ENCODE peak calls at places on chromosomes 11 and 22, in six cellular contexts. One of them, this sample, is unnamed.

GRCh38 chr22:44445731-44446130 is 52.3 kb downstream of the RTL6 start:
- DNase-seq in nucleus accumbens: no peak
- DNase-seq in activated naive CD8-positive, alpha-beta T cell treated with anti-CD3 and anti-CD28 coated beads, Interleukin-2, amount 50 U/mL, for 24 hours: no peak
- DNase-seq in hypothalamus: no peak
- DNase-seq in Daoy: no peak
- DNase-seq in spleen: peak
- DNase-seq in this sample: no peak

GRCh38 chr22:31621507-31622160 is 40.4 kb downstream of the PISD start:
- DNase-seq in nucleus accumbens: no peak
- DNase-seq in activated naive CD8-positive, alpha-beta T cell treated with anti-CD3 and anti-CD28 coated beads, Interleukin-2, amount 50 U/mL, for 24 hours: no peak
- DNase-seq in hypothalamus: no peak
- DNase-seq in Daoy: no peak
- DNase-seq in spleen: no peak
- DNase-seq in this sample: no peak

GRCh38 chr11:45702511-45702910 is 37.1 kb upstream of the CHST1 start:
- DNase-seq in nucleus accumbens: no peak
- DNase-seq in activated naive CD8-positive, alpha-beta T cell treated with anti-CD3 and anti-CD28 coated beads, Interleukin-2, amount 50 U/mL, for 24 hours: no peak
- DNase-seq in hypothalamus: no peak
- DNase-seq in Daoy: no peak
- DNase-seq in spleen: no peak
- DNase-seq in this sample: no peak

GRCh38 chr22:39908737-39909136 is 7.9 kb downstream of the GRAP2 start:
- DNase-seq in nucleus accumbens: no peak
- DNase-seq in activated naive CD8-positive, alpha-beta T cell treated with anti-CD3 and anti-CD28 coated beads, Interleukin-2, amount 50 U/mL, for 24 hours: no peak
- DNase-seq in hypothalamus: no peak
- DNase-seq in Daoy: peak
- DNase-seq in spleen: no peak
- DNase-seq in this sample: no peak

GRCh38 chr11:132101861-132102260 is 731.4 kb downstream of the NTM start:
- DNase-seq in nucleus accumbens: no peak
- DNase-seq in activated naive CD8-positive, alpha-beta T cell treated with anti-CD3 and anti-CD28 coated beads, Interleukin-2, amount 50 U/mL, for 24 hours: no peak
- DNase-seq in hypothalamus: no peak
- DNase-seq in Daoy: no peak
- DNase-seq in spleen: no peak
- DNase-seq in this sample: no peak

GRCh38 chr22:29204617-29205183 is 996 bp upstream of the EMID1 start:
- DNase-seq in nucleus accumbens: no peak
- DNase-seq in activated naive CD8-positive, alpha-beta T cell treated with anti-CD3 and anti-CD28 coated beads, Interleukin-2, amount 50 U/mL, for 24 hours: no peak
- DNase-seq in hypothalamus: no peak
- DNase-seq in Daoy: no peak
- DNase-seq in spleen: no peak
- DNase-seq in this sample: no peak

GRCh38 chr11:84164722-84165121 is 878.6 kb upstream of the CCDC90B start:
- DNase-seq in nucleus accumbens: no peak
- DNase-seq in activated naive CD8-positive, alpha-beta T cell treated with anti-CD3 and anti-CD28 coated beads, Interleukin-2, amount 50 U/mL, for 24 hours: no peak
- DNase-seq in hypothalamus: no peak
- DNase-seq in Daoy: no peak
- DNase-seq in spleen: no peak
- DNase-seq in this sample: no peak

GRCh38 chr11:69044111-69045013 is 4.4 kb upstream of the TPCN2 start:
- DNase-seq in nucleus accumbens: no peak
- DNase-seq in activated naive CD8-positive, alpha-beta T cell treated with anti-CD3 and anti-CD28 coated beads, Interleukin-2, amount 50 U/mL, for 24 hours: peak
- DNase-seq in hypothalamus: peak
- DNase-seq in Daoy: peak
- DNase-seq in spleen: peak
- DNase-seq in this sample: peak

GRCh38 chr11:27392715-27393114 is 29.7 kb upstream of the CCDC34 start:
- DNase-seq in nucleus accumbens: no peak
- DNase-seq in activated naive CD8-positive, alpha-beta T cell treated with anti-CD3 and anti-CD28 coated beads, Interleukin-2, amount 50 U/mL, for 24 hours: no peak
- DNase-seq in hypothalamus: no peak
- DNase-seq in Daoy: peak
- DNase-seq in spleen: no peak
- DNase-seq in this sample: no peak

GRCh38 chr22:41367680-41368542 is 13.8 kb upstream of the TEF start:
- DNase-seq in nucleus accumbens: peak
- DNase-seq in activated naive CD8-positive, alpha-beta T cell treated with anti-CD3 and anti-CD28 coated beads, Interleukin-2, amount 50 U/mL, for 24 hours: no peak
- DNase-seq in hypothalamus: peak
- DNase-seq in Daoy: no peak
- DNase-seq in spleen: no peak
- DNase-seq in this sample: peak

GRCh38 chr11:73308963-73309960 is 1.2 kb downstream of the ARHGEF17 start:
- DNase-seq in nucleus accumbens: no peak
- DNase-seq in activated naive CD8-positive, alpha-beta T cell treated with anti-CD3 and anti-CD28 coated beads, Interleukin-2, amount 50 U/mL, for 24 hours: no peak
- DNase-seq in hypothalamus: no peak
- DNase-seq in Daoy: peak
- DNase-seq in spleen: peak
- DNase-seq in this sample: no peak

GRCh38 chr22:46267431-46268279 is at the start of gene TTC38:
- DNase-seq in nucleus accumbens: peak
- DNase-seq in activated naive CD8-positive, alpha-beta T cell treated with anti-CD3 and anti-CD28 coated beads, Interleukin-2, amount 50 U/mL, for 24 hours: peak
- DNase-seq in hypothalamus: peak
- DNase-seq in Daoy: peak
- DNase-seq in spleen: peak
- DNase-seq in this sample: no peak

GRCh38 chr11:42161886-42162285 is 702.4 kb upstream of the LRRC4C start:
- DNase-seq in nucleus accumbens: no peak
- DNase-seq in activated naive CD8-positive, alpha-beta T cell treated with anti-CD3 and anti-CD28 coated beads, Interleukin-2, amount 50 U/mL, for 24 hours: no peak
- DNase-seq in hypothalamus: no peak
- DNase-seq in Daoy: no peak
- DNase-seq in spleen: no peak
- DNase-seq in this sample: no peak

GRCh38 chr11:61966673-61967176 is 709 bp downstream of the FTH1 start:
- DNase-seq in nucleus accumbens: no peak
- DNase-seq in activated naive CD8-positive, alpha-beta T cell treated with anti-CD3 and anti-CD28 coated beads, Interleukin-2, amount 50 U/mL, for 24 hours: peak
- DNase-seq in hypothalamus: no peak
- DNase-seq in Daoy: peak
- DNase-seq in spleen: peak
- DNase-seq in this sample: no peak

GRCh38 chr11:116610190-116610589 is 162.6 kb downstream of the BUD13 start:
- DNase-seq in nucleus accumbens: no peak
- DNase-seq in activated naive CD8-positive, alpha-beta T cell treated with anti-CD3 and anti-CD28 coated beads, Interleukin-2, amount 50 U/mL, for 24 hours: no peak
- DNase-seq in hypothalamus: no peak
- DNase-seq in Daoy: no peak
- DNase-seq in spleen: no peak
- DNase-seq in this sample: peak

GRCh38 chr11:2581151-2581930 is 118.5 kb downstream of the KCNQ1OT1 start:
- DNase-seq in nucleus accumbens: no peak
- DNase-seq in activated naive CD8-positive, alpha-beta T cell treated with anti-CD3 and anti-CD28 coated beads, Interleukin-2, amount 50 U/mL, for 24 hours: no peak
- DNase-seq in hypothalamus: no peak
- DNase-seq in Daoy: peak
- DNase-seq in spleen: peak
- DNase-seq in this sample: no peak

GRCh38 chr22:31846161-31847115 is 92.6 kb downstream of the DEPDC5 start:
- DNase-seq in nucleus accumbens: no peak
- DNase-seq in activated naive CD8-positive, alpha-beta T cell treated with anti-CD3 and anti-CD28 coated beads, Interleukin-2, amount 50 U/mL, for 24 hours: no peak
- DNase-seq in hypothalamus: no peak
- DNase-seq in Daoy: peak
- DNase-seq in spleen: no peak
- DNase-seq in this sample: no peak

GRCh38 chr11:64850979-64851567 is 6.6 kb upstream of the CDC42BPG start:
- DNase-seq in nucleus accumbens: no peak
- DNase-seq in activated naive CD8-positive, alpha-beta T cell treated with anti-CD3 and anti-CD28 coated beads, Interleukin-2, amount 50 U/mL, for 24 hours: peak
- DNase-seq in hypothalamus: no peak
- DNase-seq in Daoy: peak
- DNase-seq in spleen: peak
- DNase-seq in this sample: no peak

GRCh38 chr11:78203184-78203583 is 14.5 kb downstream of the USP35 start:
- DNase-seq in nucleus accumbens: no peak
- DNase-seq in activated naive CD8-positive, alpha-beta T cell treated with anti-CD3 and anti-CD28 coated beads, Interleukin-2, amount 50 U/mL, for 24 hours: no peak
- DNase-seq in hypothalamus: no peak
- DNase-seq in Daoy: no peak
- DNase-seq in spleen: peak
- DNase-seq in this sample: no peak

GRCh38 chr11:61706452-61707400 is 26.5 kb downstream of the DAGLA start:
- DNase-seq in nucleus accumbens: no peak
- DNase-seq in activated naive CD8-positive, alpha-beta T cell treated with anti-CD3 and anti-CD28 coated beads, Interleukin-2, amount 50 U/mL, for 24 hours: no peak
- DNase-seq in hypothalamus: no peak
- DNase-seq in Daoy: no peak
- DNase-seq in spleen: no peak
- DNase-seq in this sample: no peak

GRCh38 chr11:76188873-76189272 is 17.4 kb downstream of the WNT11 start:
- DNase-seq in nucleus accumbens: no peak
- DNase-seq in activated naive CD8-positive, alpha-beta T cell treated with anti-CD3 and anti-CD28 coated beads, Interleukin-2, amount 50 U/mL, for 24 hours: no peak
- DNase-seq in hypothalamus: no peak
- DNase-seq in Daoy: no peak
- DNase-seq in spleen: no peak
- DNase-seq in this sample: no peak

GRCh38 chr11:111602865-111603632 is 800 bp downstream of the SIK2 start:
- DNase-seq in nucleus accumbens: peak
- DNase-seq in activated naive CD8-positive, alpha-beta T cell treated with anti-CD3 and anti-CD28 coated beads, Interleukin-2, amount 50 U/mL, for 24 hours: no peak
- DNase-seq in hypothalamus: peak
- DNase-seq in Daoy: peak
- DNase-seq in spleen: no peak
- DNase-seq in this sample: no peak

GRCh38 chr11:11076276-11076675 is 218.4 kb upstream of the ZBED5 start:
- DNase-seq in nucleus accumbens: no peak
- DNase-seq in activated naive CD8-positive, alpha-beta T cell treated with anti-CD3 and anti-CD28 coated beads, Interleukin-2, amount 50 U/mL, for 24 hours: no peak
- DNase-seq in hypothalamus: no peak
- DNase-seq in Daoy: no peak
- DNase-seq in spleen: no peak
- DNase-seq in this sample: no peak

GRCh38 chr11:123755344-123755743 is 1.0 kb upstream of the OR6X1 start:
- DNase-seq in nucleus accumbens: no peak
- DNase-seq in activated naive CD8-positive, alpha-beta T cell treated with anti-CD3 and anti-CD28 coated beads, Interleukin-2, amount 50 U/mL, for 24 hours: no peak
- DNase-seq in hypothalamus: no peak
- DNase-seq in Daoy: no peak
- DNase-seq in spleen: no peak
- DNase-seq in this sample: no peak

GRCh38 chr11:13859986-13860385 is 102.5 kb upstream of the SPON1 start:
- DNase-seq in nucleus accumbens: no peak
- DNase-seq in activated naive CD8-positive, alpha-beta T cell treated with anti-CD3 and anti-CD28 coated beads, Interleukin-2, amount 50 U/mL, for 24 hours: no peak
- DNase-seq in hypothalamus: peak
- DNase-seq in Daoy: no peak
- DNase-seq in spleen: no peak
- DNase-seq in this sample: no peak

GRCh38 chr11:46223252-46223513 is 54.3 kb upstream of the CREB3L1 start:
- DNase-seq in nucleus accumbens: no peak
- DNase-seq in activated naive CD8-positive, alpha-beta T cell treated with anti-CD3 and anti-CD28 coated beads, Interleukin-2, amount 50 U/mL, for 24 hours: no peak
- DNase-seq in hypothalamus: no peak
- DNase-seq in Daoy: no peak
- DNase-seq in spleen: no peak
- DNase-seq in this sample: no peak

GRCh38 chr11:103234974-103235373 is 125.7 kb downstream of the DYNC2H1 start:
- DNase-seq in nucleus accumbens: no peak
- DNase-seq in activated naive CD8-positive, alpha-beta T cell treated with anti-CD3 and anti-CD28 coated beads, Interleukin-2, amount 50 U/mL, for 24 hours: no peak
- DNase-seq in hypothalamus: no peak
- DNase-seq in Daoy: no peak
- DNase-seq in spleen: no peak
- DNase-seq in this sample: no peak

GRCh38 chr11:47187723-47188122 is 1.5 kb upstream of the PACSIN3 start:
- DNase-seq in nucleus accumbens: no peak
- DNase-seq in activated naive CD8-positive, alpha-beta T cell treated with anti-CD3 and anti-CD28 coated beads, Interleukin-2, amount 50 U/mL, for 24 hours: no peak
- DNase-seq in hypothalamus: no peak
- DNase-seq in Daoy: no peak
- DNase-seq in spleen: no peak
- DNase-seq in this sample: no peak

GRCh38 chr11:76288166-76288978 is 82.1 kb upstream of the WNT11 start:
- DNase-seq in nucleus accumbens: no peak
- DNase-seq in activated naive CD8-positive, alpha-beta T cell treated with anti-CD3 and anti-CD28 coated beads, Interleukin-2, amount 50 U/mL, for 24 hours: peak
- DNase-seq in hypothalamus: no peak
- DNase-seq in Daoy: no peak
- DNase-seq in spleen: no peak
- DNase-seq in this sample: no peak

GRCh38 chr11:100068116-100068515 is 619.0 kb upstream of the ARHGAP42 start:
- DNase-seq in nucleus accumbens: no peak
- DNase-seq in activated naive CD8-positive, alpha-beta T cell treated with anti-CD3 and anti-CD28 coated beads, Interleukin-2, amount 50 U/mL, for 24 hours: no peak
- DNase-seq in hypothalamus: no peak
- DNase-seq in Daoy: no peak
- DNase-seq in spleen: no peak
- DNase-seq in this sample: no peak

GRCh38 chr11:36240746-36241295 is 48.4 kb downstream of the COMMD9 start:
- DNase-seq in nucleus accumbens: no peak
- DNase-seq in activated naive CD8-positive, alpha-beta T cell treated with anti-CD3 and anti-CD28 coated beads, Interleukin-2, amount 50 U/mL, for 24 hours: no peak
- DNase-seq in hypothalamus: no peak
- DNase-seq in Daoy: no peak
- DNase-seq in spleen: no peak
- DNase-seq in this sample: no peak